ENCODE peak calls at places on chromosomes 16 and 17, in nine cellular contexts. N, E, R, K, M, P, Z, H and B are unnamed samples.
A peak's percentile ranks its signal among the peaks of the same experiment; 100 is the strongest.

GRCh38 chr16:28264656-28265055 is 27.7 kb upstream of the SBK1 start:
- DNase-seq in N (no peak), E (no peak), R (no peak), K (no peak), M (peak; percentile 74), P (no peak), Z (no peak), H (no peak), B (no peak)

GRCh38 chr16:80664226-80664625 is 123.4 kb downstream of the DYNLRB2 start:
- DNase-seq in N (no peak), E (no peak), R (no peak), K (no peak), M (no peak), P (no peak), Z (no peak), H (no peak), B (no peak)

GRCh38 chr17:16488572-16488997 is 3.4 kb downstream of the LRRC75A start:
- DNase-seq in N (no peak), E (no peak), R (no peak), K (no peak), M (no peak), P (peak; percentile 53), Z (no peak), H (no peak), B (no peak)

GRCh38 chr16:75301804-75302203 is 50.4 kb upstream of the BCAR1 start:
- DNase-seq in N (no peak), E (no peak), R (no peak), K (peak; percentile 19), M (no peak), P (no peak), Z (no peak), H (no peak), B (no peak)

GRCh38 chr16:48029768-48030167 is 126.0 kb downstream of the ABCC12 start:
- DNase-seq in N (no peak), E (no peak), R (no peak), K (no peak), M (no peak), P (no peak), Z (no peak), H (no peak), B (no peak)

GRCh38 chr16:70703041-70703834 is 17.4 kb upstream of the MTSS2 start:
- DNase-seq in N (peak; percentile 88), E (peak; percentile 88), R (peak; percentile 78), K (peak; percentile 76), M (peak; percentile 66), P (peak; percentile 70), Z (peak; percentile 93), H (peak; percentile 38), B (no peak)

GRCh38 chr17:866568-867087 is 84.5 kb downstream of the MRM3 start:
- DNase-seq in N (no peak), E (no peak), R (no peak), K (no peak), M (no peak), P (no peak), Z (no peak), H (no peak), B (no peak)

GRCh38 chr17:74923538-74924249 is 379 bp upstream of the OTOP2 start:
- DNase-seq in N (peak; percentile 98), E (no peak), R (peak; percentile 59), K (peak; percentile 35), M (peak; percentile 52), P (peak; percentile 63), Z (no peak), H (peak; percentile 82), B (peak; percentile 76)

GRCh38 chr16:12204601-12205000 is 228.1 kb downstream of the SNX29 start:
- DNase-seq in N (no peak), E (no peak), R (no peak), K (no peak), M (no peak), P (no peak), Z (no peak), H (no peak), B (no peak)

GRCh38 chr16:75097941-75098897 is 18.4 kb downstream of the LDHD start:
- DNase-seq in N (no peak), E (no peak), R (no peak), K (no peak), M (no peak), P (no peak), Z (no peak), H (no peak), B (peak; percentile 92)

GRCh38 chr16:58236831-58237230 is 38.9 kb upstream of the CSNK2A2 start:
- DNase-seq in N (no peak), E (no peak), R (no peak), K (no peak), M (no peak), P (no peak), Z (no peak), H (no peak), B (no peak)

GRCh38 chr17:74426551-74427047 is 5.3 kb upstream of the GPRC5C start:
- DNase-seq in N (no peak), E (no peak), R (no peak), K (no peak), M (no peak), P (peak; percentile 29), Z (no peak), H (no peak), B (no peak)

GRCh38 chr17:79104898-79105600 is 30.4 kb downstream of the ENGASE start:
- DNase-seq in N (no peak), E (no peak), R (no peak), K (no peak), M (no peak), P (no peak), Z (no peak), H (no peak), B (no peak)

GRCh38 chr17:55612691-55613141 is 101.5 kb upstream of the SMIM36 start:
- DNase-seq in N (peak; percentile 76), E (peak; percentile 57), R (no peak), K (peak; percentile 82), M (peak; percentile 53), P (peak; percentile 66), Z (no peak), H (no peak), B (no peak)

GRCh38 chr17:42779942-42780815 is at the start of gene WNK4:
- DNase-seq in N (peak; percentile 89), E (no peak), R (no peak), K (no peak), M (peak; percentile 47), P (no peak), Z (no peak), H (peak; percentile 32), B (no peak)

GRCh38 chr17:42340691-42341127 is 47.5 kb downstream of the STAT3 start:
- DNase-seq in N (no peak), E (no peak), R (no peak), K (no peak), M (no peak), P (no peak), Z (no peak), H (no peak), B (peak; percentile 72)

GRCh38 chr17:50056217-50056960 is 479 bp downstream of the ITGA3 start:
- DNase-seq in N (peak; percentile 89), E (no peak), R (peak; percentile 68), K (peak; percentile 58), M (peak; percentile 66), P (peak; percentile 74), Z (no peak), H (peak; percentile 69), B (peak; percentile 80)

GRCh38 chr17:2867441-2868424 is 71.5 kb downstream of the RAP1GAP2 start:
- DNase-seq in N (no peak), E (peak; percentile 39), R (no peak), K (peak; percentile 35), M (peak; percentile 52), P (no peak), Z (no peak), H (peak; percentile 26), B (no peak)

GRCh38 chr17:49249292-49249794 is 18.8 kb upstream of the PHOSPHO1 start:
- DNase-seq in N (no peak), E (no peak), R (no peak), K (peak; percentile 59), M (peak; percentile 64), P (no peak), Z (no peak), H (no peak), B (no peak)

GRCh38 chr16:658679-659571 is 9.0 kb upstream of the RHOT2 start:
- DNase-seq in N (peak; percentile 56), E (no peak), R (no peak), K (no peak), M (no peak), P (no peak), Z (no peak), H (no peak), B (no peak)
- TF ChIP-seq CTCF in N (peak; percentile 33), E (no peak), R (no peak), K (no peak), M (no peak), P (no peak), Z (no peak), H (no peak), B (no peak)

DNA sequence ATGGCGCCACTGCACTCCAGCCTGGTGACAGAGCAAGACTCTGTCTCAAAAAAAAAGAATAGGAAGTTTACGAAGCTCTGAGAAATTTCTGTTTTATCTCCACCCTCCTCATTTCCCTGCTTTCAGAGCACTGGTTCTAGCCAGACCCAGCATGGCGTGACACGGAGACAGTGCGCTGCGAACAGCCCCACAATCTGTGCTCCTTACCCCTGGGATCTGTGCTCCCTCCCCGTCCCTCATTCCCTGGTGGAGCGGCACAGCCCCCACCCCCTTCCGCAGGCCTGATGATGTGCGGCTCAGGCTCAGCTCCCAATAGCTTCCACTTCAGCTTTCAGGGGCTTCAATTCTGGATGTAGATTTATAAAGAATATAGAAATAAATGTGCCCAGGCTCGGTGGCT is 56.1 kb upstream of the ENDOV start:
- DNase-seq in N (no peak), E (no peak), R (no peak), K (no peak), M (no peak), P (peak; percentile 13), Z (no peak), H (no peak), B (no peak)
- TF ChIP-seq CTCF in N (no peak), E (no peak), R (no peak), K (no peak), M (no peak), P (no peak), Z (no peak), H (no peak), B (no peak)

DNA sequence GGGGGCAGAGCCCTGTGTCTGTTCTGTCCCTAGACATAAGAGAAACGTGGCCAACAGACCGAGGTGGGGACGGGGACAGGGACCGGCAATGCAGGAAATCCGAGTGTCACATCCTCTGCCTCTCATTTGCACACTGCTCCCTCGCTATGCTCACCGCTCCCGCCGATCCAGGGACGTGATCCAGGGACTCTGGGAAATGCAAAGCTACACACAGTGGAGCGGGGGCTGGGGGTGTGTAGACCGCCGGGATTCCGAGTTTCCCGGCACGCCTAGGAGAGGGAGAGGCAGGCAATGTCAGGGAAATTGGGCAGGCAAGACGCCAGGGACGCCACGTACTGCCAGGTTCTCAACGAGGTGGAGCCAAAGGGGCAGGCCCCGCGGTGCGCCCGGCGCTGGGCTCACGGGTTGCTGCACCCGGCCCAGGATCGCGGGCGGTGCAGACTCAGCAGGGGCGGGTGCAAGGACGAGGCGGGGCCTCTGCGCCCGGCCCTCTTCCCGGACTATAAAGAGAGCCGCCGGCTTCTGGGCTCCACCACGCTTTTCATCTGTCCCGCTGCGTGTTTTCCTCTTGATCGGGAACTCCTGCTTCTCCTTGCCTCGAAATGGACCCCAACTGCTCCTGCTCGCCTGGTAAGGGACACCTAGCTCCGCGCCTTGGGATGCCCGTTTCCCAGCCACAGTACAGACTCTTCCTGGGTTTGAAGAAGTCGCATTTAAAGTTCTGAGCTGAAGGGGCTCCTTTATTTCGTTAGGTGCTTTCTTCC is at the start of gene MT1X:
- DNase-seq in N (peak; percentile 95), E (peak; percentile 63), R (peak; percentile 92), K (peak; percentile 89), M (peak; percentile 94), P (peak; percentile 89), Z (peak; percentile 99), H (peak; percentile 42), B (peak; percentile 95)
- TF ChIP-seq CTCF in N (no peak), E (no peak), R (no peak), K (no peak), M (no peak), P (no peak), Z (no peak), H (no peak), B (no peak)

GRCh38 chr17:32755045-32755805 is 121.7 kb downstream of the MYO1D start:
- DNase-seq in N (peak; percentile 66), E (peak; percentile 31), R (no peak), K (peak; percentile 78), M (peak; percentile 81), P (no peak), Z (no peak), H (no peak), B (no peak)
- TF ChIP-seq CTCF in N (peak; percentile 75), E (peak; percentile 41), R (peak; percentile 64), K (peak; percentile 38), M (peak; percentile 31), P (peak; percentile 78), Z (no peak), H (peak; percentile 44), B (peak; percentile 59)